ENCODE peak calls at places on chromosome 1, in eight cellular contexts. W is neural crest cell; S is progenitor cell of endocrine pancreas; E is erythroblast; G is A172; M is stimulated activated CD8-positive, alpha-beta memory T cell treated with anti-CD3 and anti-CD28 coated beads, Interleukin-12 subunit alpha, Interleukin-12 subunit beta, amount 100 ng/mL, for 1 hour; F is activated T-helper 9 cell treated with anti-CD3 and anti-CD28 coated beads, Interleukin-2, amount 50 U/mL, for 16 hours; C is pancreas. A is an unnamed sample.

GRCh38 chr1:219379691-219380090 is 206.0 kb downstream of the LYPLAL1 start:
- DNase-seq in M (no peak), E (no peak), S (no peak), C (no peak), F (no peak), G (no peak), W (no peak), A (no peak)

GRCh38 chr1:197675475-197676324 is 99.6 kb downstream of the DENND1B start:
- DNase-seq in S (no peak), G (no peak), F (no peak), W (no peak), M (no peak), C (no peak), E (peak; percentile 12), A (peak; percentile 30)

GRCh38 chr1:12180315-12180714 is 13.5 kb downstream of the TNFRSF1B start:
- DNase-seq in E (no peak), W (no peak), S (no peak), M (no peak), C (peak; percentile 72), F (no peak), G (no peak), A (no peak)

GRCh38 chr1:2126331-2127180 is 68.0 kb downstream of the FAAP20 start:
- DNase-seq in M (no peak), S (no peak), F (no peak), G (no peak), E (no peak), C (no peak), W (no peak), A (no peak)

GRCh38 chr1:230839166-230839565 is 29.2 kb downstream of the C1orf198 start:
- DNase-seq in E (no peak), M (no peak), W (no peak), F (no peak), C (no peak), S (no peak), G (no peak), A (no peak)

GRCh38 chr1:241090798-241091197 is 266.2 kb downstream of the RGS7 start:
- DNase-seq in W (no peak), G (no peak), E (no peak), S (no peak), C (no peak), M (no peak), F (no peak), A (no peak)

GRCh38 chr1:87402192-87403046 is 73.7 kb downstream of the LMO4 start:
- DNase-seq in G (no peak), W (no peak), M (no peak), S (no peak), F (no peak), C (no peak), E (no peak), A (no peak)

GRCh38 chr1:26317612-26318337 is at the start of gene CD52:
- DNase-seq in E (peak; percentile 32), W (no peak), M (peak; percentile 54), S (no peak), F (peak; percentile 58), C (no peak), G (no peak), A (peak; percentile 71)

GRCh38 chr1:165040641-165041040 is 315.9 kb downstream of the LMX1A start:
- DNase-seq in S (no peak), E (no peak), W (no peak), C (no peak), G (no peak), F (no peak), M (no peak), A (no peak)

A was measured in GM23338.